ENCODE peak calls at places on chromosomes 11 and 22, in seven cellular contexts. One of them, this sample, is unnamed.

GRCh38 chr11:95641506-95641905 is 148.1 kb downstream of the FAM76B start:
- DNase-seq in RKO: no peak
- DNase-seq in GM23248: no peak
- DNase-seq in activated CD4-positive, alpha-beta T cell treated with anti-CD3 and anti-CD28 coated beads for 48 hours: peak; percentile 11
- DNase-seq in NT2/D1: no peak
- DNase-seq in GM06990: peak; percentile 28
- DNase-seq in nucleus accumbens: no peak
- DNase-seq in this sample: peak; percentile 35

GRCh38 chr11:86011175-86011574 is 57.7 kb downstream of the PICALM start:
- DNase-seq in NT2/D1: no peak
- DNase-seq in GM06990: no peak
- DNase-seq in activated CD4-positive, alpha-beta T cell treated with anti-CD3 and anti-CD28 coated beads for 48 hours: no peak
- DNase-seq in GM23248: no peak
- DNase-seq in RKO: no peak
- DNase-seq in nucleus accumbens: no peak
- DNase-seq in this sample: no peak

GRCh38 chr11:131724436-131724995 is 354.1 kb downstream of the NTM start:
- DNase-seq in GM23248: no peak
- DNase-seq in GM06990: no peak
- DNase-seq in activated CD4-positive, alpha-beta T cell treated with anti-CD3 and anti-CD28 coated beads for 48 hours: no peak
- DNase-seq in NT2/D1: no peak
- DNase-seq in RKO: no peak
- DNase-seq in nucleus accumbens: no peak
- DNase-seq in this sample: no peak

GRCh38 chr11:109109150-109109549 is 312.8 kb upstream of the C11orf87 start:
- DNase-seq in NT2/D1: no peak
- DNase-seq in activated CD4-positive, alpha-beta T cell treated with anti-CD3 and anti-CD28 coated beads for 48 hours: no peak
- DNase-seq in nucleus accumbens: no peak
- DNase-seq in GM06990: no peak
- DNase-seq in GM23248: no peak
- DNase-seq in RKO: no peak
- DNase-seq in this sample: no peak

GRCh38 chr11:86176165-86176884 is 68.2 kb upstream of the EED start:
- DNase-seq in GM06990: peak; percentile 37
- DNase-seq in NT2/D1: no peak
- DNase-seq in nucleus accumbens: no peak
- DNase-seq in activated CD4-positive, alpha-beta T cell treated with anti-CD3 and anti-CD28 coated beads for 48 hours: peak; percentile 73
- DNase-seq in RKO: peak; percentile 16
- DNase-seq in GM23248: peak; percentile 41
- DNase-seq in this sample: no peak

GRCh38 chr11:124880958-124881357 is 15.7 kb downstream of the ROBO3 start:
- DNase-seq in RKO: no peak
- DNase-seq in nucleus accumbens: no peak
- DNase-seq in activated CD4-positive, alpha-beta T cell treated with anti-CD3 and anti-CD28 coated beads for 48 hours: no peak
- DNase-seq in GM06990: no peak
- DNase-seq in GM23248: no peak
- DNase-seq in NT2/D1: no peak
- DNase-seq in this sample: no peak

GRCh38 chr11:13040969-13041561 is 31.9 kb downstream of the RASSF10 start:
- DNase-seq in NT2/D1: no peak
- DNase-seq in GM23248: no peak
- DNase-seq in GM06990: no peak
- DNase-seq in RKO: no peak
- DNase-seq in activated CD4-positive, alpha-beta T cell treated with anti-CD3 and anti-CD28 coated beads for 48 hours: no peak
- DNase-seq in nucleus accumbens: no peak
- DNase-seq in this sample: no peak

GRCh38 chr11:17015639-17016125 is 1.5 kb upstream of the PLEKHA7 start:
- DNase-seq in nucleus accumbens: no peak
- DNase-seq in GM23248: no peak
- DNase-seq in RKO: no peak
- DNase-seq in GM06990: no peak
- DNase-seq in activated CD4-positive, alpha-beta T cell treated with anti-CD3 and anti-CD28 coated beads for 48 hours: no peak
- DNase-seq in NT2/D1: no peak
- DNase-seq in this sample: no peak

GRCh38 chr11:1116666-1117390 is 40.9 kb upstream of the MUC5AC start:
- DNase-seq in GM23248: no peak
- DNase-seq in activated CD4-positive, alpha-beta T cell treated with anti-CD3 and anti-CD28 coated beads for 48 hours: no peak
- DNase-seq in nucleus accumbens: no peak
- DNase-seq in NT2/D1: no peak
- DNase-seq in GM06990: no peak
- DNase-seq in RKO: no peak
- DNase-seq in this sample: no peak

GRCh38 chr11:40384991-40385390 is 1074.5 kb downstream of the LRRC4C start:
- DNase-seq in GM06990: no peak
- DNase-seq in RKO: no peak
- DNase-seq in activated CD4-positive, alpha-beta T cell treated with anti-CD3 and anti-CD28 coated beads for 48 hours: no peak
- DNase-seq in NT2/D1: no peak
- DNase-seq in GM23248: peak; percentile 21
- DNase-seq in nucleus accumbens: no peak
- DNase-seq in this sample: peak; percentile 3

GRCh38 chr11:37952035-37952434 is 1354.0 kb upstream of the RAG2 start:
- DNase-seq in activated CD4-positive, alpha-beta T cell treated with anti-CD3 and anti-CD28 coated beads for 48 hours: no peak
- DNase-seq in GM06990: no peak
- DNase-seq in nucleus accumbens: no peak
- DNase-seq in GM23248: no peak
- DNase-seq in NT2/D1: no peak
- DNase-seq in RKO: no peak
- DNase-seq in this sample: no peak

GRCh38 chr22:36171941-36172340 is 11.4 kb upstream of the APOL3 start:
- DNase-seq in NT2/D1: no peak
- DNase-seq in GM23248: no peak
- DNase-seq in activated CD4-positive, alpha-beta T cell treated with anti-CD3 and anti-CD28 coated beads for 48 hours: no peak
- DNase-seq in GM06990: no peak
- DNase-seq in RKO: no peak
- DNase-seq in nucleus accumbens: no peak
- DNase-seq in this sample: no peak

GRCh38 chr22:48700566-48701295 is 1126.9 kb downstream of the BRD1 start:
- DNase-seq in RKO: no peak
- DNase-seq in activated CD4-positive, alpha-beta T cell treated with anti-CD3 and anti-CD28 coated beads for 48 hours: no peak
- DNase-seq in GM23248: no peak
- DNase-seq in nucleus accumbens: no peak
- DNase-seq in GM06990: no peak
- DNase-seq in NT2/D1: no peak
- DNase-seq in this sample: no peak